ENCODE peak calls at places on chromosomes 16 and 17, in five cellular contexts. V, B, F, Q and L are unnamed samples.

GRCh38 chr17:61285483-61286320 is 113.9 kb upstream of the TBX2 start:
- DNase-seq in F (no peak), B (no peak), V (no peak), Q (no peak), L (no peak)

GRCh38 chr17:6279659-6280058 is 155.3 kb downstream of the AIPL1 start:
- DNase-seq in F (no peak), V (peak; percentile 4), B (peak; percentile 56), Q (no peak), L (peak; percentile 50)

GRCh38 chr17:60554377-60554788 is 28.3 kb upstream of the APPBP2 start:
- DNase-seq in Q (no peak), F (no peak), B (no peak), V (no peak), L (no peak)

GRCh38 chr16:84933774-84934571 is 77.4 kb downstream of the ZDHHC7 start:
- DNase-seq in Q (no peak), V (no peak), B (no peak), F (peak; percentile 48), L (no peak)

GRCh38 chr17:14204546-14204945 is 32.1 kb downstream of the CDRT15 start:
- DNase-seq in F (no peak), V (no peak), B (no peak), Q (no peak), L (no peak)

GRCh38 chr16:4244254-4244812 is 2.5 kb upstream of the SRL start:
- DNase-seq in Q (no peak), V (peak; percentile 95), B (no peak), F (no peak), L (no peak)

GRCh38 chr16:27729516-27730304 is 179.8 kb downstream of the KATNIP start:
- DNase-seq in B (no peak), F (no peak), Q (no peak), V (no peak), L (no peak)

GRCh38 chr17:55144518-55144917 is 120.2 kb upstream of the HLF start:
- DNase-seq in Q (no peak), F (no peak), B (no peak), V (no peak), L (no peak)

GRCh38 chr17:79000396-79001189 is 9.0 kb downstream of the CANT1 start:
- DNase-seq in Q (no peak), F (peak; percentile 37), B (no peak), V (no peak), L (no peak)

GRCh38 chr16:69188716-69189115 is 1.8 kb downstream of the SNTB2 start:
- DNase-seq in V (no peak), F (no peak), B (no peak), Q (no peak), L (no peak)

GRCh38 chr16:86823895-86824671 is 245.7 kb downstream of the FOXL1 start:
- DNase-seq in Q (no peak), F (no peak), V (no peak), B (no peak), L (no peak)

GRCh38 chr17:14296511-14296910 is 4.4 kb upstream of the HS3ST3B1 start:
- DNase-seq in B (no peak), Q (no peak), F (no peak), V (no peak), L (no peak)

GRCh38 chr16:6122401-6122800 is 1024.8 kb upstream of the EEF2KMT start:
- DNase-seq in F (no peak), B (no peak), Q (no peak), V (peak; percentile 5), L (no peak)

GRCh38 chr16:56626685-56627084 is 1.1 kb downstream of the MT1E start:
- DNase-seq in B (no peak), F (no peak), V (no peak), Q (no peak), L (no peak)

GRCh38 chr16:49277386-49277742 is 4.3 kb downstream of the CBLN1 start:
- DNase-seq in V (no peak), Q (no peak), B (no peak), F (no peak), L (no peak)

GRCh38 chr17:37884516-37884915 is 39.7 kb upstream of the TBC1D3K start:
- DNase-seq in F (no peak), V (no peak), Q (peak; percentile 37), B (no peak), L (no peak)

GRCh38 chr17:47855737-47856136 is 4.8 kb upstream of the SP6 start:
- DNase-seq in Q (no peak), F (no peak), V (no peak), B (no peak), L (no peak)

GRCh38 chr16:5903153-5903552 is 805.6 kb upstream of the EEF2KMT start:
- DNase-seq in F (no peak), V (no peak), Q (no peak), B (no peak), L (no peak)

GRCh38 chr17:20059728-20060188 is 50.6 kb downstream of the SPECC1 start:
- DNase-seq in F (no peak), Q (peak; percentile 64), B (no peak), V (peak; percentile 39), L (no peak)

GRCh38 chr16:72468582-72468981 is 296.6 kb upstream of the PMFBP1 start:
- DNase-seq in B (no peak), V (peak; percentile 11), F (no peak), Q (no peak), L (no peak)

GRCh38 chr16:72464597-72465368 is 292.8 kb upstream of the PMFBP1 start:
- DNase-seq in F (no peak), V (no peak), Q (no peak), B (no peak), L (no peak)

GRCh38 chr16:72464052-72464451 is 292.1 kb upstream of the PMFBP1 start:
- DNase-seq in V (no peak), B (no peak), F (no peak), Q (no peak), L (no peak)

GRCh38 chr16:72469932-72470331 is 298.0 kb upstream of the PMFBP1 start:
- DNase-seq in V (no peak), B (no peak), F (no peak), Q (no peak), L (no peak)

DNA sequence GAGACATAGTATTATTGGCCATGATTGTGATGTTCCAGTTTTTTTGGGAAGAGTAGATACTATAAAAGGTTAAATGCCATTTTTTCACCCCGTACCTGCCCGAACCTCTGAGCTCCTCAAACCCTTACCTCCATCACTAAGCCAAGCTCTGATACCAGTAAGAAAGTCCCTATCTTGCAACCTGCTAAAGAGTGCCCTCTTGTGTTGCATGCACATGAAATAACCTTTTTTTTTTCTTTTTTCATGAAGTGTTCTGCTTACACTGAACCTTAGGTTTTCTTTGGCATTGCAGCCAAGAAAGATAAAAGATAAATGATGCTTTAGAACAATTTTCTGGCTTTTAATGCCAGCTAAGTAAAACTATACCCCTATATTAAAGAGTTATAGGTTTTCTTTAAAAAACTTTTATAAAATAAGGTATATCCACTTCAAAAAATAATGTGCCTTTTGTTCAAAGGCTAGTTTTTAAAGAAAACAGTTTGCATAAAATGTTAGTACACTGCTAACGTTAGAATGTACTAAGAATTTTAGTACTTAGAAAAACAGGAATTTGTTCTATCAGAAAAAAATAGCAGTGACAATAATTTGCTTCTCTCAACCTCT is 295.3 kb upstream of the PMFBP1 start:
- DNase-seq in F (peak; percentile 37), V (peak; percentile 30), B (peak; percentile 28), Q (no peak), L (peak; percentile 58)
- TF ChIP-seq JUND in F (no peak), V (no peak), B (no peak), Q (no peak), L (no peak)

DNA sequence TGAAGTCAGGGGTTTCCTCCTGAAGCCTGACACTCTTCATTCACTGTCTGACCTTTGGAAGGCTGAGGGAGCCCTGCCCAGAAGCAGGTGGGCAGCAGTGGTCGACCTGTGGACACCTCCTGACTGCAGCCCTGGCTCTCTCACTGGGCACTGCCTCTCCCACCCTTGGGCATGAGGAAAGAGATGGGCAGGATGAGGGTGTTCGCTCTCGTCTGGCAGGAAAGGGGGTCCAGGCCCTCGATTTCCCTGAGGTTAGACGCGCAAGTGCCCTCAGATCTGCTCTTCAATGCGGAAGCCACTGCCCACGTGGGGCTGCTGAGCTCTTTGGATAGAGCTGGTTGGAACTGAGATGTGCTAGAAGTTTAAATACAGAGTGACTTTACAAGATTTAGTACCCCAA is 171.9 kb downstream of the AHSP start:
- DNase-seq in F (no peak), Q (no peak), B (no peak), V (no peak), L (no peak)
- TF ChIP-seq JUND in F (no peak), Q (no peak), B (no peak), V (no peak), L (no peak)

GRCh38 chr16:74275031-74275636 is 21.5 kb upstream of the PSMD7 start:
- DNase-seq in F (peak; percentile 46), Q (no peak), B (peak; percentile 13), V (peak; percentile 39), L (peak; percentile 55)

GRCh38 chr16:74281285-74281684 is 15.3 kb upstream of the PSMD7 start:
- DNase-seq in Q (no peak), F (no peak), V (peak; percentile 41), B (no peak), L (no peak)

GRCh38 chr16:74280448-74280847 is 16.2 kb upstream of the PSMD7 start:
- DNase-seq in V (peak; percentile 44), B (no peak), Q (no peak), F (no peak), L (no peak)

GRCh38 chr16:74279266-74279665 is 17.3 kb upstream of the PSMD7 start:
- DNase-seq in B (no peak), V (no peak), F (no peak), Q (no peak), L (no peak)

GRCh38 chr16:74279805-74280204 is 16.8 kb upstream of the PSMD7 start:
- DNase-seq in V (no peak), B (no peak), Q (no peak), F (no peak), L (no peak)
- TF ChIP-seq JUND in V (no peak), B (no peak), Q (no peak), F (no peak), L (no peak)

DNA sequence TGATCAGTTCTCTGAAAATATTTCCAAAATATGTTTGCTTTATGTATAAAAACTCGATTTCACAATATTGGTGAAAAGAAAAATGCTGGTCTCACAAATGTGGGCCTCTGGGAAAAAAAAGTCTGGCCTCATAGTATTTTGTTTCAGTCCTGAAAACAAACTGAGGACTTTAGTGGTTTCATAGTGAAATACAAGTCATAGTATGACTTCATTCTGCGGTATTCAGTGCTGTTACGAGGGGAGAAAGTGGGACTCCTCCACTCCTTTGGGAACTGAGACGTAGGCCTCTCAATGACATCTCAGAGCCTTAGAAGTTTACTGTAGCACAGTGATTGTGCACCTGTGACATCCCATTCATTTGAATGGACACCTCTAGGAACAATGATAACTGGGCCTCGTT is 56.0 kb downstream of the CYB561 start:
- DNase-seq in V (no peak), B (no peak), F (no peak), Q (no peak), L (no peak)
- TF ChIP-seq JUND in V (no peak), B (no peak), F (no peak), Q (no peak), L (no peak)

DNA sequence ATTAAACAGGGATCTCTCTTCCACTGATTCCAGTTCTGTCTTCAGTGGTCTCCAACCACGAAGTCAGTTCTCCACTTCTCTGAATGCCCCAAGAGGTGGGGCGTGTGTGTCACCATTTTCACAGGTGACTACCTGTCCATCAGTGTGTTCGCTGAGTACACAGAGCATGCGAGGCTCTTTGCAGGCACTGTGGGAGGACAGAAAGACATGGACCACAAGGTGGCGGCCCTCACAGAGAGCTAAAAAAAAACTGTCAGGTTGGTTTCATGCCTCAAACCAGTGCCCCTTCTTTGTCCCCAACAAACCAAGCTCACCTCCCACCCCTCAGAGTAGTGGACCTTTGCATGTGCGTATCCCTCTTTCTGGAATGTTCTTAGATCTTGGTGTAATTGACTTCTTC is 13.8 kb downstream of the EMP2 start:
- DNase-seq in B (no peak), V (no peak), Q (no peak), F (no peak), L (no peak)
- TF ChIP-seq JUND in B (no peak), V (no peak), Q (no peak), F (no peak), L (no peak)